ENCODE peak calls at places on chromosomes 6 and 20, in five cellular contexts. N is hepatocyte, Y is gastrocnemius medialis, K is kidney epithelial cell, C is Peyer's patch. F is an unnamed sample. For H3K36me3, the result is how much of the 10 kb centered on the place peaks cover.

GRCh38 chr6:43814865-43815264 is 44.9 kb downstream of the VEGFA start:
- DNase-seq in N (no peak), Y (no peak), K (no peak), C (no peak), F (no peak)

GRCh38 chr6:26019261-26019845 is 56.8 kb downstream of the TRIM38 start:
- DNase-seq in N (no peak), Y (no peak), K (no peak), C (no peak), F (no peak)

GRCh38 chr20:14622796-14623195 is 285.4 kb upstream of the FLRT3 start:
- DNase-seq in N (peak), Y (no peak), K (peak), C (no peak), F (peak)

GRCh38 chr20:26208296-26209091 is 511.8 kb upstream of the ZNF337 start:
- DNase-seq in N (peak), Y (no peak), K (no peak), C (no peak), F (no peak)

GRCh38 chr20:4740774-4741431 is 19.2 kb downstream of the PRND start:
- DNase-seq in N (peak), Y (no peak), K (no peak), C (peak), F (peak)

GRCh38 chr6:106799008-106799952 is 169.9 kb downstream of the QRSL1 start:
- DNase-seq in N (peak), Y (peak), K (peak), C (no peak), F (peak)

GRCh38 chr6:127186889-127187288 is 68.4 kb downstream of the RSPO3 start:
- DNase-seq in N (peak), Y (peak), K (no peak), C (peak), F (peak)

GRCh38 chr20:54063998-54064676 is 6.3 kb downstream of the BCAS1 start:
- DNase-seq in N (no peak), Y (no peak), K (no peak), C (no peak), F (no peak)

GRCh38 chr6:3561745-3562144 is 104.9 kb upstream of the SLC22A23 start:
- DNase-seq in N (peak), Y (no peak), K (no peak), C (no peak), F (no peak)

GRCh38 chr6:43798688-43799444 is 28.9 kb downstream of the VEGFA start:
- DNase-seq in N (peak), Y (peak), K (peak), C (peak), F (peak)

GRCh38 chr20:53834044-53834442 is 236.4 kb downstream of the BCAS1 start:
- DNase-seq in N (no peak), Y (no peak), K (no peak), C (peak), F (no peak)

DNA sequence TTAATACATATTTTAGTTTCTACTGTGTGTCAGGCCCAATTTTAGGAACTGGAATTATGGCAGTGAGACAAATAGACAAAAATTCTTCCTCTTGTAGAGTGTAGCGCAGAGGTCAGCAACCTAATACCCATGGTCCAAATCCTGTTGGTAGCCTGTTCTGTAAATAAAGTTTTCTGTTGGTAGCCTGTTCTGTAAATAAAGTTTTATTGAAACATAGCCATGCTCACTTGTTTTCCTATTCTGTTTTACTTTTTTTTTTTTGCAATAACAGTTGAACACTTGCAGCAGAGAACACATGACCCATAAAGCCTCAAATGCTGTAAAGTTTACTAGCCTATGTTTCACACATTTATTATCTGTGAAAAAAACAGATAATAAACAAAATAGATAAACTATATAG is 87.9 kb downstream of the SCAF8 start:
- DNase-seq in N (no peak), Y (no peak), K (no peak), C (no peak), F (no peak)
- H3K36me3 ChIP-seq in N (under half), Y (under half), K (under half), C (under half), F (half or more)

GRCh38 chr6:13302751-13303667 is 25.3 kb downstream of the TBC1D7 start:
- DNase-seq in N (peak), Y (peak), K (peak), C (peak), F (no peak)
- H3K36me3 ChIP-seq in N (under half), Y (under half), K (under half), C (under half), F (under half)

GRCh38 chr6:83169511-83169910 is 23.6 kb downstream of the PGM3 start:
- DNase-seq in N (no peak), Y (no peak), K (no peak), C (no peak), F (no peak)

GRCh38 chr6:83167726-83168278 is 25.3 kb downstream of the PGM3 start:
- DNase-seq in N (no peak), Y (no peak), K (no peak), C (no peak), F (no peak)

GRCh38 chr6:83169096-83169495 is 24.0 kb downstream of the PGM3 start:
- DNase-seq in N (no peak), Y (no peak), K (no peak), C (no peak), F (no peak)

GRCh38 chr6:83168556-83168955 is 24.5 kb downstream of the PGM3 start:
- DNase-seq in N (no peak), Y (no peak), K (no peak), C (no peak), F (no peak)
- H3K36me3 ChIP-seq in N (under half), Y (under half), K (under half), C (under half), F (half or more)

DNA sequence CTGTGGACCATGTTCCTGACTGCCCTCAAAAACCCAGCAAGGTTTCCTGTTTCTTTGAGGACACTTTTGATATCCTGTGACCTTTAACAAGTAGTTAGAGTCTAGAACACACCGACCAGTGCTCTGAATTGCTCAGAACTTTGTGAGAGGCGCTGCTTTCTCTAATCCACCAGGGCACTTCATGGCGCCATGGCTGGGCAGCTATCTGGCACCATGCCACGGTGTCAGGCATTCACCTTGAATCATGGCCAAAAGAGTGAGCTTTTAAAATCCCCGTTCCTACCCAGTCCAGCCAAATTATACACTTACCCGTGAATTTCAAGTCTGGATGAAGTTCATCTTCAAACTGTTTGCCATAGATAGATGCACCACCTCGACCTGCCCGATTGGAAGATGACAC is 17.0 kb upstream of the CPNE5 start:
- DNase-seq in N (no peak), Y (no peak), K (no peak), C (no peak), F (no peak)
- H3K36me3 ChIP-seq in N (under half), Y (under half), K (under half), C (under half), F (under half)

F was measured in SJCRH30.